ENCODE peak calls at places on chromosomes 5 and 9, in ten cellular contexts. G, M, B, D, I, Q, O, F, R and J are unnamed samples.

GRCh38 chr9:95793924-95794828 is 81.3 kb upstream of the ERCC6L2 start:
- DNase-seq in R (no peak), B (peak; percentile 60), D (peak; percentile 98), O (peak; percentile 98), Q (peak; percentile 97), F (no peak), G (no peak), I (no peak), M (no peak), J (no peak)

GRCh38 chr9:97382099-97382718 is 29.7 kb upstream of the TDRD7 start:
- DNase-seq in R (no peak), I (no peak), D (no peak), B (no peak), Q (no peak), G (no peak), O (no peak), F (no peak), M (no peak), J (no peak)

GRCh38 chr5:10624244-10624643 is 60.4 kb downstream of the ANKRD33B start:
- DNase-seq in F (no peak), O (no peak), G (no peak), B (no peak), Q (no peak), R (no peak), M (no peak), I (no peak), D (no peak), J (no peak)

GRCh38 chr9:34375901-34376595 is 650 bp downstream of the MYORG start:
- DNase-seq in I (peak; percentile 74), D (peak; percentile 71), O (no peak), M (no peak), F (peak; percentile 44), Q (peak; percentile 22), B (no peak), G (peak; percentile 81), R (no peak), J (peak; percentile 78)

GRCh38 chr5:148620696-148621095 is 33.6 kb downstream of the HTR4 start:
- DNase-seq in F (no peak), R (no peak), I (no peak), Q (no peak), D (peak; percentile 13), O (no peak), M (no peak), G (no peak), B (no peak), J (no peak)

GRCh38 chr9:98971915-98972223 is 28.2 kb downstream of the COL15A1 start:
- DNase-seq in M (no peak), G (no peak), R (no peak), F (no peak), I (no peak), D (no peak), B (no peak), O (no peak), Q (no peak), J (no peak)

GRCh38 chr5:118788351-118788750 is 200.0 kb downstream of the DTWD2 start:
- DNase-seq in D (no peak), I (no peak), G (no peak), M (no peak), F (no peak), O (no peak), B (no peak), Q (no peak), R (no peak), J (no peak)

GRCh38 chr5:88830567-88830966 is 52.4 kb downstream of the MEF2C start:
- DNase-seq in D (no peak), R (no peak), F (no peak), O (no peak), I (no peak), Q (peak; percentile 23), G (no peak), B (no peak), M (no peak), J (no peak)

GRCh38 chr9:128160603-128160987 is 530 bp downstream of the BBLN start:
- DNase-seq in F (no peak), Q (no peak), D (no peak), G (no peak), M (no peak), O (peak; percentile 30), R (no peak), I (no peak), B (peak; percentile 56), J (no peak)

GRCh38 chr9:110284211-110284849 is 28.0 kb upstream of the TXN start:
- DNase-seq in I (no peak), D (no peak), B (no peak), O (no peak), F (no peak), Q (no peak), M (no peak), G (no peak), R (no peak), J (no peak)

GRCh38 chr5:160134332-160134731 is 15.1 kb upstream of the PWWP2A start:
- DNase-seq in G (no peak), F (no peak), O (no peak), I (no peak), D (no peak), R (no peak), Q (no peak), B (no peak), M (no peak), J (no peak)

GRCh38 chr9:127179633-127180401 is 57.4 kb upstream of the ANGPTL2 start:
- DNase-seq in M (no peak), Q (peak; percentile 23), F (no peak), G (peak; percentile 48), O (no peak), R (no peak), I (no peak), D (no peak), B (no peak), J (peak; percentile 43)

GRCh38 chr5:154483654-154484392 is 5.8 kb upstream of the HAND1 start:
- DNase-seq in Q (no peak), D (no peak), F (no peak), B (no peak), G (no peak), O (no peak), I (no peak), R (no peak), M (no peak), J (no peak)

GRCh38 chr9:19113964-19114679 is 11.4 kb upstream of the HAUS6 start:
- DNase-seq in D (peak; percentile 79), Q (no peak), G (no peak), I (no peak), O (no peak), M (no peak), B (no peak), R (no peak), F (no peak), J (no peak)

GRCh38 chr5:643811-644271 is 31.7 kb downstream of the CEP72 start:
- DNase-seq in G (peak; percentile 52), R (no peak), M (no peak), I (no peak), O (no peak), Q (peak; percentile 5), F (no peak), B (no peak), D (no peak), J (no peak)